ENCODE peak calls at places on chromosomes 11 and 22, in ten cellular contexts. O, K, Y, C, X, P, I, M, A and Z are unnamed samples.

GRCh38 chr11:58192229-58192628 is 3.4 kb downstream of the OR9Q2 start:
- DNase-seq in O (no peak), K (no peak), Y (no peak), C (no peak), X (no peak), P (no peak), I (no peak), M (no peak), A (no peak), Z (no peak)

GRCh38 chr22:35648066-35649025 is at the start of gene APOL6:
- DNase-seq in O (peak), K (peak), Y (no peak), C (peak), X (peak), P (peak), I (no peak), M (peak), A (no peak), Z (peak)

GRCh38 chr11:43933226-43933607 is 9.2 kb upstream of the C11orf96 start:
- DNase-seq in O (no peak), K (no peak), Y (no peak), C (no peak), X (no peak), P (no peak), I (no peak), M (no peak), A (no peak), Z (no peak)

GRCh38 chr11:48109046-48109666 is 107.5 kb upstream of the OR4B1 start:
- DNase-seq in O (no peak), K (peak), Y (no peak), C (no peak), X (no peak), P (peak), I (peak), M (peak), A (peak), Z (peak)

GRCh38 chr11:57900315-57900714 is 123.4 kb upstream of the OR9Q1 start:
- DNase-seq in O (no peak), K (no peak), Y (no peak), C (no peak), X (no peak), P (no peak), I (no peak), M (no peak), A (no peak), Z (peak)

GRCh38 chr11:61173456-61173855 is 12.2 kb upstream of the VPS37C start:
- DNase-seq in O (no peak), K (peak), Y (no peak), C (no peak), X (no peak), P (no peak), I (peak), M (peak), A (no peak), Z (peak)

GRCh38 chr11:114026355-114026754 is 33.2 kb upstream of the ZBTB16 start:
- DNase-seq in O (no peak), K (peak), Y (no peak), C (no peak), X (no peak), P (peak), I (no peak), M (peak), A (peak), Z (peak)

GRCh38 chr22:11360632-11361031 is 4167.4 kb upstream of the OR11H1 start:
- DNase-seq in O (no peak), K (no peak), Y (no peak), C (no peak), X (no peak), P (no peak), I (no peak), M (no peak), A (no peak), Z (no peak)

GRCh38 chr22:22037229-22037628 is 54.6 kb upstream of the TOP3B start:
- DNase-seq in O (no peak), K (peak), Y (no peak), C (no peak), X (no peak), P (no peak), I (no peak), M (no peak), A (no peak), Z (no peak)

GRCh38 chr11:86447763-86448480 is 73.2 kb downstream of the CCDC81 start:
- DNase-seq in O (no peak), K (no peak), Y (no peak), C (no peak), X (no peak), P (no peak), I (no peak), M (no peak), A (no peak), Z (no peak)

GRCh38 chr11:47552086-47552580 is 799 bp downstream of the CELF1 start:
- DNase-seq in O (no peak), K (peak), Y (no peak), C (peak), X (no peak), P (peak), I (peak), M (peak), A (no peak), Z (peak)

GRCh38 chr22:20456064-20456721 is 18.6 kb upstream of the SCARF2 start:
- DNase-seq in O (peak), K (peak), Y (peak), C (peak), X (peak), P (peak), I (peak), M (peak), A (peak), Z (peak)

GRCh38 chr22:40922484-40923303 is 28.5 kb upstream of the RBX1 start:
- DNase-seq in O (no peak), K (peak), Y (no peak), C (peak), X (peak), P (peak), I (no peak), M (peak), A (peak), Z (peak)
- TF ChIP-seq CTCF in O (peak), K (peak), Y (peak), C (peak), X (peak), P (peak), I (peak), M (peak), A (peak), Z (peak)

GRCh38 chr11:407651-408080 is 7.1 kb downstream of the SIGIRR start:
- DNase-seq in O (no peak), K (no peak), Y (no peak), C (no peak), X (no peak), P (no peak), I (no peak), M (no peak), A (no peak), Z (no peak)

GRCh38 chr11:405323-405975 is 9.3 kb downstream of the SIGIRR start:
- DNase-seq in O (no peak), K (peak), Y (no peak), C (no peak), X (no peak), P (peak), I (no peak), M (peak), A (no peak), Z (no peak)

GRCh38 chr11:408154-409007 is 6.4 kb downstream of the SIGIRR start:
- DNase-seq in O (no peak), K (no peak), Y (no peak), C (no peak), X (no peak), P (no peak), I (no peak), M (no peak), A (no peak), Z (no peak)

GRCh38 chr11:405976-406795 is 8.6 kb downstream of the SIGIRR start:
- DNase-seq in O (no peak), K (no peak), Y (no peak), C (no peak), X (no peak), P (no peak), I (no peak), M (no peak), A (no peak), Z (no peak)

DNA sequence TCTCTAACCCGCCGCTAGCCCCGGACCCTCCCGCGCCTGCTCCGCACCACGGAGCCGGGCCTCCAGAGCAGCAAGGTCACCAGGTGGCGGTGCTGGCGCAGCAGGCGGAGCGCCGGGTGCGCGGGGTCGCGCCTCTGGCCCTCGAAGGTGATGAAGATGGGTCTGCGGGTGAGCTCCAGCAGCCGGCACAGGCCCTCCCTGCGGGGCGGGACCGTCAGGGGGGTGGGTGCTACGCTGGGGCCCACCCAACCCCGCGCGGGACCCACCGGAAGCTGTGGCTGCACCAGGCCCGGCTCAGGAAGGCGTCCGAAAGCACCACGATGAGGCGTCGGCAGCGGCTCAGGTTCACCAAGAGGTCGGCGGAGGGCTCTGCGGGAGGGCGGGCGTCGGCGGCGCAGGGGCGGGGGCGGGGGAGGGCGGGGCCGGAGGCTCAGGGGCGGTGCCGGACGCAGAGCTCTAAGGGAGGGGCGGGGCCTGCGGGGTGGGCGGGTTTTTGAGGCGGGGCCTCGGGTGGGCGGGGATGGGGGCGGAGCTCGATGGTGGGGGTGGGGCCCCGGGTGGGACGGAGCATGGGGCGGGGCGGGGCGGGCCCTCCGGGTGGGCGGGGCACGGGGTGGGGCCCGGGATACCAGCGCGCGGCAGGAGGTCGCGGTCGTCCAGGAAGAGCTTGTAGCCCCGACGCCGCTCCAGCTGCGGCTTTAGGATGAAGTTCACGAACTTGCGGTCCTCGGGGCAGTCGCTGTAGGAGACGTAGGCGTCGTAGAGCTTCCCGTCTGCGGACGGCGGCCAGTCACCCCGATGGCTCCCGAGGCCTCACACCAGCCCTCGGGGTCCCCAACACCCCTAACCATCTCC is 7.8 kb downstream of the SIGIRR start:
- DNase-seq in O (no peak), K (peak), Y (peak), C (peak), X (peak), P (peak), I (no peak), M (peak), A (peak), Z (peak)
- TF ChIP-seq CTCF in O (no peak), K (peak), Y (peak), C (no peak), X (no peak), P (no peak), I (no peak), M (no peak), A (no peak), Z (no peak)

DNA sequence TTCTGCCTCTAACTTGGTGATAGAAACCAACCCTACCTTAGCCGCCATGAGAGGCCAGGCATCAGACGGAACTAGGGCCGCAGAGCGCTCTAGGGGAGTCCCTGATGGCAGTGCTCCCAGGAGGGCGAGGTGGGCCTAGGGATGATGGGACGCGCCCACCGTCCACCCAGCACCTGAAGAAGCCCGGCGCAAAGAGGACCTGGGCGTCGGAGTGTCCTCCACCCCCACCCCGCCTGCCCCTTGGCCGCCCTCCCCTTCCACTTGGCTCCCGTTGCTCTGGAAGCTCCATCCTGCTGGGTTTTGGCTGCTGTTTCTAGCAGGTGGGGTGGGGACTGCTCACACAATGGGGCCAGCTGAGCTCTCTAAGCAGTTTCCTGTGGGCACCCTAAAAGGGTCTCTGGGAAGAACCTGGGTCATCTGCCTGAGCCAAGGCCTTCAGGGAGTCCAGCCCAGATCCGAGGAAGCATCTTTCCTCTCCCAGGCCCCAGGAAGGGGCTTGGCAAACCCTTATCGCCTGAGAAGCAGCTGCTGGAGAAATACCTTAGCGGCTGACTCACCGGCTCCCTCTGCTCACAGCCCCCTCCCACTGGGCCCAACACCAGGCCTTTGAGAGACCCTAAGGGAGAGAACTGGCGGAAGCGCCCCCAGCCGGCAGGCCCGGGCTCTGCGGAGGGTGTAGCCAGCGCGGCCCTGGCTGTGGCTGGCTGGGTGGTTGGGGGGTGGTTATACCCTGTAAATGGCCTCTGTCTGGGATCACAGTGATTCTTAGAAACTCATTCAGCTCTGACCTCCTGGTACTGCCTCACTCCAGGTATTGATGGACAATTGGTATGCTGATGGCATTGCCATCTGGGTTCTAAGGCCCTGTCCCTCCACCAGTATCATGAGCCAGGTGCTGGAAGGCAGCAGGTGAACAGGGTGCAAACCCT is 19.3 kb downstream of the CREB3L1 start:
- DNase-seq in O (peak), K (peak), Y (no peak), C (peak), X (no peak), P (peak), I (peak), M (peak), A (no peak), Z (no peak)
- TF ChIP-seq CTCF in O (peak), K (peak), Y (peak), C (no peak), X (no peak), P (peak), I (peak), M (peak), A (no peak), Z (no peak)

DNA sequence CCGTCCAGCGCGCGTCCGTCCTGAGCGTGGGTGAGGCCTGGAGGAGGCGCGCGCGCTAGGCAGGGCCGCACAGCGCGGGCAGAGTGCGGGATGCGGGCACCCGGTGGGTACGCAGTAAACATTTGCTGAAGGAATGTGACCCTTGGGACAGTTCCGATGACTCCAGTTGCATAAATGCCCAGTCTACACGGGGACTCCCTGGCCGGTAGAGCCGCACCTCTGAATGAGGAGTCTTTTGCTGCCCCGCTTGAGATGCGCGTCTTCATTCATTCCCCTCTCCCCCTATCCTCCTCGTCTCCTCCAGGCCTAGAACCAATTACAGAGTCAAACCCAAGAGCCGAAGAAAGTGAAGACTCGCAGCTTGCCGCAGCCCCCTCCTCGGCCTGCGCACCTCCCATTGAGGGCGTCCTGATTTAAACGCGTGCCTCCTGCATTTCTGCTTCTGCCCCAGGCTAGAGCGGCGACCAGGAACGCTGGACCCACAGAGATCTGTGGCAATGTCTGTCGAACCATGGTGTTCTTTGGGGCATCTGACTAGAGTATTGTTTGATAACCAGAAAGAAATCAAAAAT is 731 bp upstream of the CHKB start:
- DNase-seq in O (no peak), K (no peak), Y (no peak), C (no peak), X (no peak), P (no peak), I (no peak), M (no peak), A (no peak), Z (no peak)
- TF ChIP-seq CTCF in O (no peak), K (no peak), Y (no peak), C (no peak), X (no peak), P (peak), I (no peak), M (no peak), A (no peak), Z (no peak)

GRCh38 chr11:888290-889212 is 22.1 kb downstream of the CHID1 start:
- DNase-seq in O (no peak), K (no peak), Y (no peak), C (no peak), X (no peak), P (no peak), I (peak), M (no peak), A (no peak), Z (no peak)

GRCh38 chr11:889261-889660 is 21.3 kb downstream of the CHID1 start:
- DNase-seq in O (no peak), K (no peak), Y (no peak), C (no peak), X (no peak), P (no peak), I (peak), M (no peak), A (no peak), Z (no peak)

GRCh38 chr11:892106-892505 is 18.5 kb downstream of the CHID1 start:
- DNase-seq in O (no peak), K (no peak), Y (no peak), C (no peak), X (no peak), P (no peak), I (no peak), M (no peak), A (no peak), Z (no peak)

GRCh38 chr11:890794-891600 is 19.6 kb downstream of the CHID1 start:
- DNase-seq in O (no peak), K (no peak), Y (no peak), C (no peak), X (no peak), P (no peak), I (no peak), M (no peak), A (no peak), Z (no peak)

GRCh38 chr11:889686-890475 is 20.7 kb downstream of the CHID1 start:
- DNase-seq in O (no peak), K (no peak), Y (no peak), C (no peak), X (no peak), P (no peak), I (peak), M (no peak), A (no peak), Z (no peak)
- TF ChIP-seq CTCF in O (no peak), K (no peak), Y (no peak), C (no peak), X (no peak), P (no peak), I (peak), M (no peak), A (no peak), Z (no peak)

GRCh38 chr11:8196749-8197148 is 27.9 kb upstream of the RIC3 start:
- DNase-seq in O (no peak), K (no peak), Y (no peak), C (no peak), X (no peak), P (no peak), I (no peak), M (no peak), A (no peak), Z (peak)

GRCh38 chr11:8192016-8192895 is 23.4 kb upstream of the RIC3 start:
- DNase-seq in O (peak), K (peak), Y (no peak), C (peak), X (peak), P (peak), I (peak), M (peak), A (peak), Z (peak)

GRCh38 chr11:8192896-8193209 is 24.0 kb upstream of the RIC3 start:
- DNase-seq in O (no peak), K (no peak), Y (no peak), C (no peak), X (no peak), P (no peak), I (no peak), M (no peak), A (no peak), Z (no peak)
- TF ChIP-seq CTCF in O (no peak), K (no peak), Y (peak), C (no peak), X (no peak), P (no peak), I (no peak), M (no peak), A (no peak), Z (no peak)